ENCODE peak calls at places on chromosomes 3 and 15, in nine cellular contexts. H is astrocyte of the spinal cord, V is right atrium auricular region, Y is coronary artery, C is GM12864, O is B cell, W is left ventricle myocardium inferior, L is adrenal gland, K is nephron progenitor cell. Q is an unnamed sample.

GRCh38 chr3:48837163-48837562 is 10.5 kb downstream of the PRKAR2A start:
- DNase-seq in H (no peak), V (no peak), Y (no peak), C (no peak), O (no peak), W (no peak), L (no peak), K (no peak), Q (no peak)

GRCh38 chr3:139969386-139969785 is 34.4 kb downstream of the CLSTN2 start:
- DNase-seq in H (no peak), V (no peak), Y (peak), C (no peak), O (no peak), W (no peak), L (no peak), K (no peak), Q (no peak)

GRCh38 chr3:58824285-58824684 is 157.7 kb upstream of the FAM3D start:
- DNase-seq in H (peak), V (no peak), Y (no peak), C (no peak), O (no peak), W (peak), L (peak), K (peak), Q (peak)

GRCh38 chr15:78909791-78910228 is 35.0 kb downstream of the CTSH start:
- DNase-seq in H (peak), V (no peak), Y (no peak), C (no peak), O (peak), W (no peak), L (no peak), K (peak), Q (peak)

GRCh38 chr15:26711445-26711844 is 61.4 kb downstream of the GABRB3 start:
- DNase-seq in H (no peak), V (no peak), Y (no peak), C (no peak), O (no peak), W (no peak), L (no peak), K (no peak), Q (no peak)

GRCh38 chr3:69095636-69096035 is 10.9 kb downstream of the ARL6IP5 start:
- DNase-seq in H (no peak), V (no peak), Y (no peak), C (no peak), O (no peak), W (no peak), L (peak), K (no peak), Q (no peak)

GRCh38 chr15:77984446-77984861 is 93.1 kb downstream of the TBC1D2B start:
- DNase-seq in H (no peak), V (no peak), Y (no peak), C (no peak), O (no peak), W (no peak), L (no peak), K (no peak), Q (no peak)

GRCh38 chr3:66520716-66521115 is 19.9 kb upstream of the LRIG1 start:
- DNase-seq in H (peak), V (no peak), Y (no peak), C (no peak), O (no peak), W (no peak), L (no peak), K (no peak), Q (no peak)

GRCh38 chr3:128447561-128448013 is 19.1 kb downstream of the DNAJB8 start:
- DNase-seq in H (no peak), V (no peak), Y (no peak), C (peak), O (no peak), W (no peak), L (no peak), K (no peak), Q (peak)

GRCh38 chr15:58110999-58111717 is 27.0 kb upstream of the AQP9 start:
- DNase-seq in H (no peak), V (no peak), Y (no peak), C (no peak), O (no peak), W (no peak), L (no peak), K (no peak), Q (no peak)

GRCh38 chr15:69462493-69463181 is 10.0 kb downstream of the RPLP1 start:
- DNase-seq in H (peak), V (peak), Y (peak), C (peak), O (peak), W (peak), L (peak), K (peak), Q (peak)

GRCh38 chr15:74417670-74418069 is 16.1 kb downstream of the SEMA7A start:
- DNase-seq in H (no peak), V (no peak), Y (no peak), C (no peak), O (no peak), W (no peak), L (no peak), K (no peak), Q (no peak)

GRCh38 chr15:74418575-74419338 is 15.0 kb downstream of the SEMA7A start:
- DNase-seq in H (no peak), V (no peak), Y (no peak), C (no peak), O (no peak), W (no peak), L (no peak), K (no peak), Q (no peak)

GRCh38 chr15:74421302-74422245 is 12.2 kb downstream of the SEMA7A start:
- DNase-seq in H (no peak), V (no peak), Y (no peak), C (no peak), O (no peak), W (no peak), L (no peak), K (no peak), Q (no peak)

GRCh38 chr15:74420193-74420905 is 13.4 kb downstream of the SEMA7A start:
- DNase-seq in H (no peak), V (no peak), Y (no peak), C (no peak), O (no peak), W (peak), L (peak), K (no peak), Q (no peak)

DNA sequence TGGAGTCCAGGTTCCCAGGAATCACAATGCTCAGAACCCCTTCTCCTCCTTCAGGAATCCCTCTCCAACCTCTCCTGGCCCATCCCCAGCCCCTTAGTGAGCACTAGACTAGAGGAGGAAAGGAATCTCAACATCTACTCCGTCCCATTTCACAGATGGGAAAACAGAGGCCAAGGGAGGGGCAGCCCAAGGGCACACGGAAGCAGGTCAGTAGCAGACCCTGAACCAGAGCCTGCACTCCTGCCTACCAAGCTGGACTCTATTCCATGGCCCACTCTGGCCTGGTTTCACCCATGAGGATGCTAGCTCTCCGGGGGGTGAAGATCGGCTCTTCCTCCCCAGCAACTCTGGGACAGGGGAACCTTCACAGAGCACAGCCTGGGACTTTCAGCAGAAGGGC is 14.3 kb downstream of the SEMA7A start:
- DNase-seq in H (no peak), V (no peak), Y (no peak), C (no peak), O (no peak), W (no peak), L (no peak), K (no peak), Q (no peak)
- TF ChIP-seq CTCF in H (no peak), V (no peak), Y (no peak), C (no peak), O (no peak), W (no peak), L (no peak), K (no peak), Q (no peak)

DNA sequence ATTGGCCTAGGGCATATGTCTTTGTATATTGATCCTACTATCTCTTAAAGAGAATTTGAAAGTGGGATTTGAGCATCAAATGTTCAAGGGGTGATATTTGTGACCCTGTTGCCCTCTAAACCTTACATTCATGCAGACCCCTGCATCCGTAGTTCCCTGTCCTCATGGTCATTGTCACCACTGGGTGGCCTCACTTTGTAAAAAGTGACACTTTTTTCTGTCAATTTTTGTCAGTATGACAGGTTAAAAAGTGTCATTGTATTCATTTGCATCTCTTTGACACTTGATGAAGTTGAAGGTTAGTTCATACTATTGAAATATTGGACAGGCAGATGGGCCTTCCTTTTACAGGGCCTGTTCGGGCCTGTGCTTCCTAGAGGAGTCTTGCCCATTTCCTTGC is 12.3 kb upstream of the KLF15 start:
- DNase-seq in H (no peak), V (no peak), Y (no peak), C (no peak), O (no peak), W (no peak), L (no peak), K (no peak), Q (no peak)
- TF ChIP-seq CTCF in H (no peak), V (no peak), Y (no peak), C (no peak), O (no peak), W (no peak), L (no peak), K (no peak), Q (no peak)

DNA sequence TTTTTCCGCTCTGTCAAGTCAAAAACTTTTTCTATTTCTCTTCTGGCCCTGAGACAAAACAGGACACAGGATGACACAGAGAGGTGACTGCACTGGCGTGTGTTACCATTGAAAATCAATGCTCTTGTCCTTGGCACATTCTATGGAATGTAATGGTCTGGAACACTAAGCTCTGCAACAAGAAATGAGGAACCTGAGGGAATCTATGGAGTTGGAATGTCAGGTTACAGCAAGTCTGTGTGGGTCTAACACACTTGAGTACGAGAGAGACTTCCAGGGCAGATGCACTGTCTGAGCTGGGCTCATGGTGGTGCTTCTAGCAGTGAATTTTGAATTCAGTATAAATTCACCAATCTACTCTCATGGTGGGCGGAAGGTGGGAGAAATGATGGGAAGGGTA is 508.3 kb downstream of the TUSC7 start:
- DNase-seq in H (no peak), V (no peak), Y (no peak), C (no peak), O (no peak), W (no peak), L (no peak), K (no peak), Q (no peak)
- TF ChIP-seq CTCF in H (no peak), V (no peak), Y (no peak), C (no peak), O (no peak), W (no peak), L (no peak), K (no peak), Q (no peak)

GRCh38 chr3:98798820-98799219 is 35.7 kb downstream of the ST3GAL6 start:
- DNase-seq in H (no peak), V (no peak), Y (no peak), C (no peak), O (no peak), W (no peak), L (no peak), K (no peak), Q (no peak)

GRCh38 chr3:98799479-98799878 is 36.3 kb downstream of the ST3GAL6 start:
- DNase-seq in H (no peak), V (no peak), Y (no peak), C (no peak), O (no peak), W (no peak), L (no peak), K (no peak), Q (no peak)

GRCh38 chr3:98800401-98800800 is 37.3 kb downstream of the ST3GAL6 start:
- DNase-seq in H (no peak), V (no peak), Y (no peak), C (no peak), O (no peak), W (no peak), L (no peak), K (no peak), Q (no peak)

GRCh38 chr3:98797905-98798304 is 34.8 kb downstream of the ST3GAL6 start:
- DNase-seq in H (no peak), V (no peak), Y (no peak), C (no peak), O (no peak), W (no peak), L (no peak), K (no peak), Q (no peak)

DNA sequence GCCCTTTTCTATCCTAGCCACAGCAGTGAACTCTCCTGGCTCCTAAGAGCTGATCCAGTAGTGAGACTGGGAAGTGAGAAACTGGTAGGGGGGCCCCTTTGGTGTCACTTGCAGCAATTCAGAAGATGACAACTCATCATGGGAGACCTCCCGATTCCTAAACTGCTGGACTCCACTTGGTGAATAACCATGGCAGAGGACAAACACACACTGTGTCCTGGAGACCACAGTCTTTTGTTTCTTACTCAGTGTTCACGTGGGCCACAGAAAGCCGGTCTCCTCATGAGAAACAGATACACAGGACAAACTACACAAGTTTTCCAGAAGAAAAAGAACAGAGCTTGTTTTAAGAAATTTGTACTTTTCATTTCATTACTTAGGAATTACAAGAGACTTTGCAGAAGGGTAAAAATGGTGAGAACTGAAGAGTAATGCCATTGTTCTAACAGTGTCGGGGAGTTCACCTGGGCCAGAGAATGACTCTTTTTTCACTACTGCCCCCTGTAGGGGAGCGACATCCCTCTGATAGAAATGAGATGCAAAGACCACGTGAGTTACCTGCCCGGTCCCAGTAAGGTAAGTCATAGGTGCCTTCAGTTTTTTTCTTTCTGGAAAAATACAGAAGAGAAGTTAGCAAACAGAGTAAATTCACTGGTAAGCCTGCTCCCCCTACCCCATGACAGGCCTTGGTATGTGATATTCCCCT is 38.1 kb downstream of the ST3GAL6 start:
- DNase-seq in H (no peak), V (no peak), Y (no peak), C (no peak), O (no peak), W (no peak), L (no peak), K (no peak), Q (no peak)
- TF ChIP-seq CTCF in H (peak), V (no peak), Y (no peak), C (no peak), O (no peak), W (peak), L (no peak), K (no peak), Q (no peak)

GRCh38 chr3:150544726-150545125 is 1.6 kb downstream of the SERP1 start:
- DNase-seq in H (peak), V (no peak), Y (no peak), C (no peak), O (no peak), W (no peak), L (no peak), K (no peak), Q (no peak)

GRCh38 chr3:150547045-150547753 is 612 bp downstream of the EIF2A start:
- DNase-seq in H (peak), V (no peak), Y (no peak), C (no peak), O (no peak), W (no peak), L (no peak), K (no peak), Q (no peak)

GRCh38 chr3:150544040-150544439 is 2.3 kb downstream of the SERP1 start:
- DNase-seq in H (peak), V (no peak), Y (no peak), C (no peak), O (no peak), W (no peak), L (no peak), K (no peak), Q (no peak)

GRCh38 chr3:150546226-150547044 is at the start of the genes EIF2A and SERP1:
- DNase-seq in H (peak), V (peak), Y (peak), C (peak), O (peak), W (peak), L (peak), K (peak), Q (peak)

DNA sequence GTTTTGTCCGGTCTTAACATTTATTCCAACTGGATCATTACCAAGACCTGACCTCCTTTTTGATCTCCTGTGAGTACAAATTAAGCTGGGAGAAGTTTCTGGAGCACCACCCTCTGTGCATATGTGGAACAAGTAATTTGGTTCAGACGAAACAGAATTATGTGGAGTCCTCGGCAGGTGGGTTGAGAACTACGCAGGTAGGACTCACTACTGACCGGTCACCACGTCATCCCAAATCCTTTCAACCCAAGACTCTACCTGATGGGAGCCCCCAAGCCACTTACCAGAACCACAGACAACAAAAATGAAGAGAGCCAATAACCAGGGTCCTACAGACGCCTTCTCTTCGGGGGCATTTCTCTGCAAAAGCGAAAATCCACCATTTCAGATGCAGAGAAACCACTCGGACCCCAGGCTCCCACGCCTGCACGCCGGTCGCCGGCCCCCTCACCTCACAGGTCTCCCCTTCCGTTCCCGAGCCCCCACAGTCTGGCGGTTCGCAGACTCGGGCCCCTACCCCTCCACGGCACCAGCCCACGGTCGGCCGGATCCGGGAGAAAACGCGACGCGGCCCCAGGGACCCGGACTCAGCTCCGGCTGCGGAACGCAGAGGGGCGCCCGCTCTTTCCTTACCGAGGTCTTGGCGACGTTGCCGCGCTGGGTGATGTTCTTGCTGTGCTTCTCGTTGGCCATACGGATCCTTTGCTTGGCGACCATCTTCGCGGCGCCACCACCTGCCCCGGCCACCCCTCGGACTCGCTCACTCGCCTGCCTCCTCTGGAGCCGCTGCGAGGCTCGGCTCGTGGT is 674 bp downstream of the SERP1 start:
- DNase-seq in H (no peak), V (peak), Y (no peak), C (no peak), O (no peak), W (peak), L (no peak), K (no peak), Q (peak)
- TF ChIP-seq CTCF in H (no peak), V (no peak), Y (no peak), C (no peak), O (no peak), W (no peak), L (no peak), K (no peak), Q (no peak)

GRCh38 chr3:167115331-167115934 is 264.7 kb downstream of the ZBBX start:
- DNase-seq in H (no peak), V (no peak), Y (no peak), C (no peak), O (no peak), W (peak), L (no peak), K (no peak), Q (no peak)
- TF ChIP-seq CTCF in H (no peak), V (no peak), Y (no peak), C (no peak), O (no peak), W (no peak), L (no peak), K (no peak), Q (no peak)

DNA sequence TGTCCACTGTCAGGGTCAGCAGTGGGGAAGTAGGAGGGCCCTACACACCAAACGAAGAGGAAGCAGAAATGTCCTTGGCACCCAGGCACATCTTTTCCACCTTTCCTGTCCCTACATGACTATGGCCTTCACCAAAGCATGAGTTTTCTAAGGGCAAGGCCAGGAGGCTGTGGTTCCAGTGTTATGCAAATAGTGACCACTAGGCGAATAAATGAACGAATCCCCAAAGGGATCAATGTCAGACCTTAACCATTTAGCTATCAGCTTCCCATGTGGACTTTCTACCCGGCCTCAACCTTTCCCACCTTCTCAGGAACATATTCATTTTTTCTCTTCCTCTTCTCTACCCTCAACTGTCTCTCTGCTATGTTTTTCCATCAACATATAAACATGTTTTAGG is 63.1 kb downstream of the NTRK3 start:
- DNase-seq in H (no peak), V (no peak), Y (no peak), C (no peak), O (no peak), W (no peak), L (no peak), K (no peak), Q (no peak)
- TF ChIP-seq CTCF in H (no peak), V (no peak), Y (no peak), C (peak), O (no peak), W (no peak), L (no peak), K (no peak), Q (no peak)